ENCODE peak calls at places on chromosomes 7 and 10, in ten cellular contexts. W, R, F, K, T, X, U, V, E and Z are unnamed samples.

GRCh38 chr7:101308245-101309085 is 13.1 kb downstream of the IFT22 start:
- DNase-seq in W (peak), U (peak), R (no peak), X (peak), E (peak), T (peak), K (peak), V (no peak), F (peak), Z (peak)

GRCh38 chr7:146768941-146769340 is 652.3 kb downstream of the CNTNAP2 start:
- DNase-seq in R (no peak), E (no peak), K (no peak), U (no peak), X (no peak), F (no peak), V (no peak), W (no peak), T (no peak), Z (no peak)

GRCh38 chr7:109751241-109751640 is 1181.6 kb downstream of the DNAJB9 start:
- DNase-seq in R (no peak), F (no peak), W (peak), T (no peak), X (no peak), V (peak), U (no peak), K (no peak), E (no peak), Z (no peak)

GRCh38 chr10:101047268-101047667 is 14.5 kb upstream of the KAZALD1 start:
- DNase-seq in X (no peak), U (no peak), F (no peak), V (no peak), R (no peak), T (no peak), E (no peak), K (no peak), W (no peak), Z (no peak)

GRCh38 chr7:122487131-122487530 is 182.6 kb upstream of the FEZF1 start:
- DNase-seq in U (peak), X (no peak), T (no peak), W (no peak), V (no peak), K (no peak), E (no peak), F (no peak), R (no peak), Z (no peak)

GRCh38 chr10:125479059-125479458 is 203.9 kb downstream of the TEX36 start:
- DNase-seq in V (peak), R (no peak), F (no peak), W (no peak), X (no peak), K (no peak), T (no peak), E (no peak), U (no peak), Z (peak)

GRCh38 chr10:5488272-5489161 is 10.9 kb downstream of the CALML5 start:
- DNase-seq in R (no peak), T (peak), F (peak), W (no peak), E (no peak), X (no peak), V (no peak), K (peak), U (no peak), Z (peak)

GRCh38 chr10:62153191-62153590 is 115.5 kb downstream of the RTKN2 start:
- DNase-seq in X (no peak), F (no peak), W (no peak), T (no peak), E (no peak), U (peak), K (no peak), R (no peak), V (peak), Z (no peak)

GRCh38 chr10:109914966-109915365 is 8.3 kb downstream of the XPNPEP1 start:
- DNase-seq in F (peak), E (no peak), U (peak), T (no peak), K (no peak), W (peak), X (no peak), V (peak), R (no peak), Z (peak)

GRCh38 chr7:102310414-102310815 is 23.7 kb downstream of the SH2B2 start:
- DNase-seq in K (no peak), T (no peak), U (no peak), E (no peak), W (no peak), F (no peak), V (no peak), R (peak), X (no peak), Z (no peak)

GRCh38 chr10:22900841-22901601 is 26.8 kb upstream of the ARMC3 start:
- DNase-seq in E (no peak), F (no peak), W (no peak), V (no peak), U (no peak), T (no peak), R (no peak), X (no peak), K (no peak), Z (no peak)

GRCh38 chr7:115676080-115676479 is 354.5 kb downstream of the TFEC start:
- DNase-seq in X (peak), F (peak), W (no peak), T (peak), U (peak), K (no peak), V (peak), E (peak), R (peak), Z (peak)

GRCh38 chr7:44293561-44294324 is 31.7 kb downstream of the CAMK2B start:
- DNase-seq in X (no peak), U (no peak), E (peak), R (peak), T (no peak), K (peak), V (no peak), W (no peak), F (peak), Z (no peak)

GRCh38 chr7:129010075-129010474 is 44.8 kb downstream of the TNPO3 start:
- DNase-seq in F (no peak), T (no peak), W (no peak), U (no peak), X (no peak), R (no peak), E (no peak), V (no peak), K (no peak), Z (no peak)

GRCh38 chr10:14774214-14774580 is 500 bp downstream of the FAM107B start:
- DNase-seq in T (no peak), W (no peak), V (no peak), R (no peak), K (no peak), E (no peak), X (no peak), U (no peak), F (no peak), Z (no peak)

GRCh38 chr7:93913197-93913596 is 6.8 kb downstream of the GNGT1 start:
- DNase-seq in E (no peak), K (no peak), F (no peak), U (no peak), W (no peak), R (no peak), T (no peak), X (no peak), V (no peak), Z (no peak)

GRCh38 chr10:97047788-97048187 is 138.0 kb downstream of the SLIT1 start:
- DNase-seq in U (no peak), W (no peak), F (no peak), T (no peak), K (no peak), X (no peak), R (no peak), E (no peak), V (no peak), Z (no peak)

GRCh38 chr10:106311590-106311989 is 852.9 kb downstream of the SORCS1 start:
- DNase-seq in T (no peak), K (no peak), U (peak), R (no peak), E (no peak), X (no peak), F (no peak), W (no peak), V (no peak), Z (no peak)

GRCh38 chr10:131770946-131771633 is 129.7 kb upstream of the PPP2R2D start:
- DNase-seq in F (no peak), K (no peak), V (no peak), W (no peak), T (no peak), R (no peak), E (no peak), X (no peak), U (no peak), Z (no peak)

GRCh38 chr10:36280396-36280795 is 638.3 kb upstream of the FZD8 start:
- DNase-seq in K (no peak), E (no peak), R (no peak), F (no peak), U (peak), T (no peak), X (no peak), W (peak), V (peak), Z (no peak)

DNA sequence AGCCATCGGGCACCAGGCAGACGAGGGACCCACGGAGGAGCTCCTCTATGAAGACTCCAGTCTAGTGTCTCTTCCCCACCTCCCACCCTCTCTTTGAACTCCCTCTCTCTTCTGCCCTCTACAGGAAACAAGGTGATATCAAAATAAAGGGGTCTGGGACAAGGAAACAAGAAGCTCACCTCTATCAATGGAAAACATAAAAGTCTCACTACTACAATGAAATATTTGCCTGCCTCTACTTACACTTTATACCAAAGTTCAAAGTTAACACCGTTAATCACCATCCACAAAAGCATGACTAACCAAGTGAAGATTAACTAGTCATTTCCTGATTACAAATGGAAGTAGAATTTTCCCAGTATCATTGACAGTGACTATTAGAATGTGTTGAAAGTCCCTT is 82.2 kb downstream of the PARD3 start:
- DNase-seq in F (no peak), R (no peak), V (peak), U (no peak), W (peak), T (no peak), E (no peak), X (no peak), K (no peak), Z (no peak)
- TF ChIP-seq CTCF in F (no peak), R (no peak), V (no peak), U (peak), W (peak), T (no peak), E (peak), X (peak), K (no peak), Z (peak)

GRCh38 chr10:8513155-8514147 is 459.0 kb downstream of the GATA3 start:
- DNase-seq in F (no peak), W (no peak), K (no peak), R (no peak), T (no peak), V (no peak), E (no peak), X (no peak), U (no peak), Z (no peak)
- TF ChIP-seq CTCF in F (no peak), W (no peak), K (no peak), R (no peak), T (no peak), V (no peak), E (no peak), X (no peak), U (no peak), Z (no peak)

DNA sequence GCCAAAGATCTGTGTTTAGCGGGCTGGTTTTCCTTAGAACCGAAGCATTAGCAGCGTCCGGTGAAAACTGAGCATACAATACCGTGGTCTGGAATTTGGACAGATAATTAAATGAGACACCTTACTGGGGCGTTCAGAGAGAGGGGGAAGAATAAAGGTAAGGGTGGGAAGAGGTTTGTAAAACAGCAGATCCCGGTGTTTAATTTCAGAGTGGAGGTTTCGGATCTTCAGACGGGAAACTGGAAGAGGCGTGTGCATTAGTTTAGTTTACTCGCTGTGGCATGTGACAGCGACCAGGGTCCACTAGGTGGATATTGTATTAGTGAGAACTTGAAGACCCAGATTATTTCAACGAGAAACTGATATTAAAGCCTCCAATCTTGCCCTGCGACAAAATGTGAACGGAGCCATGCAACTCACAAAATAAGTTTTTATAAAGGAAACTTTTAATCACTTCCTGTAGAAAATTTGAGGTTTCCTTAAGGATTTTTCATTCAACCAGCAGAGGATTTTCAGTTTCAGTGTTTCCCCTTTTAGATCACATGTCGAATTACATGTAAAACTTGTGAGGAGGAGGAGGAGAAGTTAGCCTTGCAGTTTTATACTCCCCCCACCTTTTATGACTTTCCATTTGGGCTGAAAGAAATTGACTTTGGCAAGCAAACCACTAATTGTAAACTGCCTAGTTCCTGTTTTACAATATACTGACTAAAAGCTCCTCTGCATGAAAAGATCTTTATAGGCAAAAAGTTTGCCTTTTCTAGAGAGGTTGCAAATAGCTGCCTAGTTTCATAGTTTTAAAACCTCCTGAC is 2.8 kb downstream of the BAMBI start:
- DNase-seq in F (no peak), R (no peak), T (peak), U (peak), W (no peak), X (no peak), K (no peak), E (no peak), V (no peak), Z (peak)
- TF ChIP-seq CTCF in F (peak), R (no peak), T (peak), U (peak), W (peak), X (peak), K (peak), E (peak), V (peak), Z (peak)

GRCh38 chr7:19984231-19984632 is 210.8 kb upstream of the TMEM196 start:
- DNase-seq in R (no peak), E (no peak), W (no peak), V (no peak), T (no peak), F (no peak), K (peak), X (no peak), U (no peak), Z (no peak)
- TF ChIP-seq CTCF in R (no peak), E (no peak), W (no peak), V (no peak), T (no peak), F (no peak), K (no peak), X (no peak), U (no peak), Z (no peak)

GRCh38 chr7:67620216-67620933 is 623.7 kb downstream of the TYW1 start:
- DNase-seq in X (no peak), T (no peak), R (no peak), U (no peak), V (no peak), W (no peak), K (no peak), E (no peak), F (no peak), Z (no peak)

GRCh38 chr7:67614843-67615242 is 618.2 kb downstream of the TYW1 start:
- DNase-seq in E (no peak), K (no peak), X (no peak), T (no peak), U (no peak), R (no peak), W (no peak), F (no peak), V (no peak), Z (no peak)

GRCh38 chr7:67621704-67622103 is 625.1 kb downstream of the TYW1 start:
- DNase-seq in X (no peak), R (no peak), V (no peak), K (no peak), F (no peak), U (no peak), T (no peak), W (no peak), E (no peak), Z (no peak)

GRCh38 chr7:67616517-67616916 is 619.9 kb downstream of the TYW1 start:
- DNase-seq in T (no peak), R (no peak), K (no peak), U (no peak), X (no peak), W (no peak), F (no peak), V (no peak), E (no peak), Z (no peak)

GRCh38 chr7:67618569-67619543 is 622.2 kb downstream of the TYW1 start:
- DNase-seq in E (peak), R (peak), U (peak), F (no peak), X (no peak), K (no peak), T (no peak), W (no peak), V (no peak), Z (no peak)
- TF ChIP-seq CTCF in E (no peak), R (no peak), U (no peak), F (no peak), X (no peak), K (no peak), T (no peak), W (no peak), V (no peak), Z (no peak)